ENCODE peak calls at places on chromosomes 1 and 21, in seven cellular contexts. Y is heart right ventricle, A is fibroblast of pulmonary artery, W is IMR-90, E is tibial nerve, D is lung, K is hepatocyte. N is an unnamed sample.

GRCh38 chr1:18673976-18674375 is 43.3 kb downstream of the PAX7 start:
- DNase-seq in Y (no peak), A (no peak), W (no peak), E (no peak), D (no peak), K (no peak), N (peak)

GRCh38 chr1:204859885-204860284 is 10.8 kb upstream of the NFASC start:
- DNase-seq in Y (no peak), A (no peak), W (no peak), E (no peak), D (no peak), K (peak), N (no peak)

GRCh38 chr1:18293291-18293690 is 185.7 kb downstream of the IGSF21 start:
- DNase-seq in Y (no peak), A (no peak), W (no peak), E (no peak), D (no peak), K (no peak), N (no peak)

GRCh38 chr1:184954232-184954995 is 19.9 kb downstream of the NIBAN1 start:
- DNase-seq in Y (no peak), A (no peak), W (no peak), E (no peak), D (no peak), K (peak), N (no peak)

GRCh38 chr21:46227811-46228344 is 696 bp downstream of the LSS start:
- DNase-seq in Y (no peak), A (peak), W (no peak), E (no peak), D (no peak), K (peak), N (no peak)

GRCh38 chr1:18160290-18160942 is 52.8 kb downstream of the IGSF21 start:
- DNase-seq in Y (peak), A (no peak), W (no peak), E (peak), D (peak), K (no peak), N (no peak)

GRCh38 chr1:14912831-14913230 is 240.7 kb upstream of the TMEM51 start:
- DNase-seq in Y (no peak), A (no peak), W (no peak), E (no peak), D (no peak), K (no peak), N (no peak)

GRCh38 chr21:42160111-42160949 is 58.6 kb upstream of the ABCG1 start:
- DNase-seq in Y (no peak), A (no peak), W (no peak), E (no peak), D (no peak), K (no peak), N (no peak)

GRCh38 chr1:161791889-161792655 is 26.0 kb downstream of the ATF6 start:
- DNase-seq in Y (no peak), A (peak), W (peak), E (no peak), D (no peak), K (no peak), N (peak)

GRCh38 chr1:39825432-39825941 is 36.8 kb upstream of the BMP8B start:
- DNase-seq in Y (no peak), A (no peak), W (no peak), E (no peak), D (no peak), K (peak), N (no peak)

GRCh38 chr1:167430134-167430848 is 88.0 kb downstream of the CD247 start:
- DNase-seq in Y (no peak), A (no peak), W (no peak), E (no peak), D (no peak), K (no peak), N (no peak)

GRCh38 chr21:15491100-15491499 is 238.7 kb upstream of the USP25 start:
- DNase-seq in Y (no peak), A (no peak), W (no peak), E (no peak), D (no peak), K (no peak), N (no peak)

GRCh38 chr1:192555399-192555798 is 20.2 kb upstream of the RGS1 start:
- DNase-seq in Y (no peak), A (no peak), W (no peak), E (no peak), D (no peak), K (no peak), N (no peak)

GRCh38 chr1:66274634-66275033 is 259.3 kb upstream of the SGIP1 start:
- DNase-seq in Y (no peak), A (no peak), W (peak), E (no peak), D (no peak), K (no peak), N (peak)

GRCh38 chr21:36704281-36704957 is 5.5 kb downstream of the SIM2 start:
- DNase-seq in Y (no peak), A (no peak), W (peak), E (no peak), D (no peak), K (no peak), N (no peak)

GRCh38 chr1:31415658-31416057 is 2.6 kb downstream of the SERINC2 start:
- DNase-seq in Y (no peak), A (no peak), W (no peak), E (no peak), D (no peak), K (no peak), N (no peak)

GRCh38 chr1:40450491-40451237 is 388 bp downstream of the ZFP69B start:
- DNase-seq in Y (no peak), A (peak), W (peak), E (no peak), D (no peak), K (peak), N (peak)

GRCh38 chr1:37602750-37603694 is 7.3 kb upstream of the GNL2 start:
- DNase-seq in Y (peak), A (peak), W (peak), E (no peak), D (no peak), K (peak), N (peak)

GRCh38 chr21:44407493-44407892 is 47.8 kb upstream of the LRRC3 start:
- DNase-seq in Y (no peak), A (no peak), W (no peak), E (no peak), D (no peak), K (no peak), N (no peak)

GRCh38 chr1:84303154-84303830 is 1.8 kb downstream of the SAMD13 start:
- DNase-seq in Y (no peak), A (peak), W (peak), E (no peak), D (no peak), K (no peak), N (peak)

GRCh38 chr1:9239622-9240401 is 5.2 kb downstream of the H6PD start:
- DNase-seq in Y (peak), A (peak), W (peak), E (no peak), D (peak), K (peak), N (peak)

GRCh38 chr1:20885121-20885520 is 98.0 kb upstream of the HP1BP3 start:
- DNase-seq in Y (no peak), A (peak), W (peak), E (no peak), D (no peak), K (peak), N (peak)

GRCh38 chr1:224524679-224525078 is 90.1 kb upstream of the WDR26 start:
- DNase-seq in Y (no peak), A (no peak), W (peak), E (no peak), D (no peak), K (no peak), N (peak)

GRCh38 chr1:247538561-247538960 is 2.3 kb upstream of the OR2C3 start:
- DNase-seq in Y (no peak), A (no peak), W (no peak), E (no peak), D (no peak), K (no peak), N (no peak)

GRCh38 chr1:198491596-198491995 is 48.9 kb downstream of the ATP6V1G3 start:
- DNase-seq in Y (no peak), A (peak), W (no peak), E (no peak), D (no peak), K (no peak), N (no peak)

GRCh38 chr1:1132928-1133750 is 17.2 kb upstream of the C1orf159 start:
- DNase-seq in Y (peak), A (no peak), W (peak), E (peak), D (no peak), K (no peak), N (peak)

GRCh38 chr1:70264875-70265274 is 43.7 kb downstream of the SRSF11 start:
- DNase-seq in Y (peak), A (no peak), W (no peak), E (no peak), D (no peak), K (no peak), N (no peak)

GRCh38 chr1:109579496-109579895 is 31.1 kb downstream of the GNAI3 start:
- DNase-seq in Y (peak), A (no peak), W (peak), E (no peak), D (no peak), K (peak), N (no peak)

GRCh38 chr1:12519708-12520364 is 98.2 kb downstream of the DHRS3 start:
- DNase-seq in Y (no peak), A (no peak), W (no peak), E (no peak), D (no peak), K (no peak), N (no peak)

GRCh38 chr1:160167580-160167979 is 16.2 kb downstream of the ATP1A4 start:
- DNase-seq in Y (no peak), A (no peak), W (peak), E (no peak), D (no peak), K (no peak), N (no peak)

GRCh38 chr1:3139451-3139852 is 70.4 kb downstream of the PRDM16 start:
- DNase-seq in Y (no peak), A (no peak), W (no peak), E (no peak), D (no peak), K (no peak), N (no peak)

GRCh38 chr1:20137604-20138003 is 1.5 kb upstream of the PLA2G2F start:
- DNase-seq in Y (no peak), A (no peak), W (no peak), E (no peak), D (no peak), K (no peak), N (no peak)

GRCh38 chr1:84689514-84690396 is 506 bp downstream of the SSX2IP start:
- DNase-seq in Y (peak), A (peak), W (peak), E (peak), D (peak), K (peak), N (peak)

GRCh38 chr1:25006770-25007169 is 76.7 kb upstream of the RUNX3 start:
- DNase-seq in Y (no peak), A (peak), W (peak), E (peak), D (no peak), K (peak), N (peak)

GRCh38 chr1:162629651-162630050 is 2.6 kb upstream of the DDR2 start:
- DNase-seq in Y (no peak), A (peak), W (peak), E (no peak), D (no peak), K (no peak), N (peak)

GRCh38 chr1:38025233-38025632 is 12.7 kb downstream of the UTP11 start:
- DNase-seq in Y (no peak), A (no peak), W (no peak), E (no peak), D (no peak), K (no peak), N (no peak)

GRCh38 chr1:55690366-55690765 is 475.2 kb upstream of the USP24 start:
- DNase-seq in Y (no peak), A (no peak), W (no peak), E (peak), D (no peak), K (no peak), N (no peak)

GRCh38 chr21:42146251-42146805 is 72.6 kb upstream of the ABCG1 start:
- DNase-seq in Y (no peak), A (no peak), W (no peak), E (no peak), D (no peak), K (no peak), N (no peak)

DNA sequence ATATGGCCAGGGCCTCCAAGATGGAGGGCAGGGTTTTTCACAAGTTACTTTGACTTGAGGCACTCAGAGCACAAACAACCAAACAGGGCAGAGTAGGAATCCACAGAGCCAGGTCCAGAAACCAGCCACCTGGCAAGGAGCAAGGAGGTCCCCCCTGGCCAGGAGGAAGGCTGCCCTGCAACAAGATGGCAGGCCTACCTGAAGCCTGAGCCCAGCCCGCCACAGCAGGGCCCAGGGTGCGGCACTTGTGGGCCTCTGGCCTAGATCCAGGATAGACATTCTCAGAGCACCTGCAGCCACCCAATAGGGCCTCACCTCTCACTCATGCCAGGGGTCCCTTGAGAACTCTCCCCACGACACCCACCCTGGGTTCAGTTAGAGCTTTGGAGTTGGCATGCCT is 11.5 kb downstream of the SH3BGRL3 start:
- DNase-seq in Y (no peak), A (no peak), W (no peak), E (no peak), D (no peak), K (no peak), N (no peak)
- H3K4me3 ChIP-seq in Y (no peak), A (no peak), W (no peak), E (no peak), D (no peak), K (no peak), N (no peak)

DNA sequence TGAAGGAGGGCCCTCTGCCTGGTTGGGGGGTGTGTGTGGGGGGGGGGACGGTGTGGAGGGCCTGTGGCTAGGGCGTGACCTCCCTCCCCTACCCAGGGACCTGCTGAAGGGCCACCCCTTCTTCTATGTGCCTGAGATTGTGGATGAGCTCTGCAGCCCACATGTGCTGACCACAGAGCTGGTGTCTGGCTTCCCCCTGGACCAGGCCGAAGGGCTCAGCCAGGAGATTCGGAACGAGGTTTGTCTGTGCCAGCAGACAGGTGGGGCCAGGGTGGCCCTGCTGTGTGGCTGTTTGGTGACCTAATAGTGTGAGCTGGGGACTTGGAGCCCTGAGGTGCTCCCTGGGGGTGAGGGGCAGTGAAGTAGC is 43.9 kb downstream of the COQ8A start:
- DNase-seq in Y (no peak), A (no peak), W (no peak), E (no peak), D (peak), K (no peak), N (no peak)
- TF ChIP-seq CTCF in Y (no peak), A (no peak), W (no peak), E (no peak), D (no peak), K (no peak), N (no peak)

DNA sequence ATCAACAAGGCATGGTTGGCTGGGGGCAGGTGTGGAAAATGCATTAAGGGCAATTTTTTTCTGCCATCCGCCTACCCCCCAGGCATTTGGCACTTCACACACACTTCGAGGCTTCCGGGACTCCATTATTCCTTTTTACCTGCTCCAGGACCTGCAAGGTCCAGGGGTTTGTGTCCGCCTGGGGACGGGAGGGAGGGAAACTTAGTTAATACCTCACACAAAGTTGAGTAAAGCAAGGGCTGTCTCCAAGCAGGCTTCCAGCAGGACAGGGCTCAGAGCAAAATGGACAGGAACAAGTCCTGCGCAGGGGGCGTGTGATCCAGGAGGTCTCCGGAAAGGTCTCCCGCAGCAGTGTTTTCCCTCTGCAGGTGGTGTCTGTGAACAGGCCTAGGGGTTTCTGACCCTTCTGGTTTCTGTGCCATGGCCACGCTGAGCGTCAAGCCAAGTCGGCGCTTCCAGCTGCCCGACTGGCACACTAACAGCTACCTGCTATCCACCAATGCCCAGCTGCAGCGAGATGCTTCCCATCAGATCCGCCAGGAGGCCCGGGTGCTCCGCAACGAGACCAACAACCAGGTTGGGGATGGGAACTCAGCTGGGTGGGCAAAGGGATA is 715 bp downstream of the TEKT2 start:
- DNase-seq in Y (no peak), A (no peak), W (no peak), E (no peak), D (peak), K (no peak), N (peak)
- H3K4me3 ChIP-seq in Y (no peak), A (peak), W (peak), E (peak), D (no peak), K (peak), N (peak)

GRCh38 chr1:200916152-200916551 is 21.5 kb downstream of the INAVA start:
- DNase-seq in Y (no peak), A (no peak), W (no peak), E (no peak), D (no peak), K (no peak), N (no peak)
- TF ChIP-seq CTCF in Y (no peak), A (no peak), W (no peak), E (no peak), D (no peak), K (peak), N (peak)

GRCh38 chr1:179002552-179003345 is 22.9 kb upstream of the FAM20B start:
- DNase-seq in Y (peak), A (peak), W (peak), E (peak), D (peak), K (peak), N (peak)
- H3K4me3 ChIP-seq in Y (no peak), A (no peak), W (no peak), E (no peak), D (no peak), K (no peak), N (peak)

N was measured in choroid plexus epithelial cell.